ENCODE peak calls at places on chromosomes 4 and X, in eight cellular contexts. P, K, N, D, C, O, T and U are unnamed samples.

GRCh38 chr4:137700751-137701150 is 168.5 kb upstream of the PCDH18 start:
- DNase-seq in P (no peak), K (peak; percentile 13), N (no peak), D (no peak), C (peak; percentile 31), O (no peak), T (no peak), U (no peak)

GRCh38 chrX:22357621-22358020 is 84.9 kb downstream of the CBLL2 start:
- DNase-seq in P (no peak), K (peak; percentile 26), N (no peak), D (no peak), C (peak; percentile 52), O (no peak), T (no peak), U (no peak)

GRCh38 chr4:23297327-23297726 is 592.5 kb downstream of the PPARGC1A start:
- DNase-seq in P (no peak), K (no peak), N (no peak), D (no peak), C (no peak), O (no peak), T (no peak), U (no peak)

GRCh38 chrX:118286066-118286758 is 59.7 kb upstream of the WDR44 start:
- DNase-seq in P (no peak), K (peak; percentile 13), N (no peak), D (no peak), C (no peak), O (no peak), T (no peak), U (no peak)

GRCh38 chr4:7516116-7516772 is 81.5 kb upstream of the PSAPL1 start:
- DNase-seq in P (no peak), K (no peak), N (no peak), D (no peak), C (no peak), O (no peak), T (no peak), U (no peak)

GRCh38 chrX:49260221-49260985 is 4.1 kb downstream of the FOXP3 start:
- DNase-seq in P (no peak), K (no peak), N (no peak), D (no peak), C (no peak), O (no peak), T (no peak), U (no peak)

GRCh38 chr4:91256751-91257150 is 1047.0 kb upstream of the GRID2 start:
- DNase-seq in P (no peak), K (no peak), N (no peak), D (no peak), C (no peak), O (no peak), T (no peak), U (no peak)

GRCh38 chrX:39398973-39399268 is 597.7 kb downstream of the MID1IP1 start:
- DNase-seq in P (no peak), K (no peak), N (no peak), D (no peak), C (no peak), O (no peak), T (no peak), U (no peak)

GRCh38 chr4:131296192-131296591 is 1852.9 kb upstream of the PCDH10 start:
- DNase-seq in P (no peak), K (no peak), N (no peak), D (no peak), C (no peak), O (no peak), T (no peak), U (no peak)

DNA sequence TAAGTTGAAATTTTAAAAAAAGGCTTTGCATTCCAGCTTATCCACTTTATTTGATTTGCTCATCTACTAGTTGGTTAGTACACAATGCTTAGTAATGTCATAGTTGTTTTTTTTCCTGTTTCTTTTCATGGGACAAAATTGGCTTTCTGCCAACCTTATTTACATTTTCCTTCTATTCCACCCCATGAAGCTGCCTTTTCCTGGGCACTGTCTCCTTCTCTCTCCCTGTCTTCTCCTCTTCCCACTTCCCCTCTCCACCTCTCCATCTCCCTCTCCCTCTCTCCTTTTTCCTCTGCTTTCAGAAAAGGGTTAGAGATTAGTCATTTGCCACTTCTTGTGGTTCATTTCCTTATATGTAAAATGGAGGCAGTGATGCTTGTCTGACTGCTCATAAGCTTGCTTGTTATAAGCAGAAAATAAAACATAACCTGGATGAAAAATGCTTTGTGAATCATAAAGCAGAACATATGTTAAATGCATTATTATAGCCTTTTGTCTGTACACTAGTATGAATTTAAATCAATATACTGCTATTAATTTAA is 181.9 kb downstream of the CEP135 start:
- DNase-seq in P (no peak), K (peak; percentile 11), N (no peak), D (no peak), C (no peak), O (no peak), T (no peak), U (no peak)
- TF ChIP-seq CTCF in P (no peak), K (no peak), N (no peak), D (no peak), C (no peak), O (no peak), T (no peak), U (no peak)

GRCh38 chr4:147794787-147795413 is 63.0 kb downstream of the ARHGAP10 start:
- DNase-seq in P (no peak), K (no peak), N (no peak), D (no peak), C (no peak), O (no peak), T (no peak), U (no peak)

GRCh38 chr4:147793973-147794690 is 62.2 kb downstream of the ARHGAP10 start:
- DNase-seq in P (no peak), K (peak; percentile 28), N (no peak), D (no peak), C (no peak), O (no peak), T (no peak), U (no peak)

GRCh38 chr4:147791341-147791740 is 59.5 kb downstream of the ARHGAP10 start:
- DNase-seq in P (no peak), K (no peak), N (no peak), D (no peak), C (no peak), O (no peak), T (no peak), U (no peak)

GRCh38 chr4:147791870-147792269 is 60.0 kb downstream of the ARHGAP10 start:
- DNase-seq in P (no peak), K (peak; percentile 56), N (no peak), D (no peak), C (no peak), O (no peak), T (no peak), U (no peak)

GRCh38 chr4:147793569-147793968 is 61.7 kb downstream of the ARHGAP10 start:
- DNase-seq in P (no peak), K (peak; percentile 45), N (peak; percentile 62), D (no peak), C (peak; percentile 35), O (no peak), T (no peak), U (no peak)
- H3K4me3 ChIP-seq in P (no peak overlapping the region), K (no peak overlapping the region), N (peak overlapping the region; percentile 8), D (no peak overlapping the region), C (no peak overlapping the region), O (no peak overlapping the region), T (no peak overlapping the region), U (no peak overlapping the region)

DNA sequence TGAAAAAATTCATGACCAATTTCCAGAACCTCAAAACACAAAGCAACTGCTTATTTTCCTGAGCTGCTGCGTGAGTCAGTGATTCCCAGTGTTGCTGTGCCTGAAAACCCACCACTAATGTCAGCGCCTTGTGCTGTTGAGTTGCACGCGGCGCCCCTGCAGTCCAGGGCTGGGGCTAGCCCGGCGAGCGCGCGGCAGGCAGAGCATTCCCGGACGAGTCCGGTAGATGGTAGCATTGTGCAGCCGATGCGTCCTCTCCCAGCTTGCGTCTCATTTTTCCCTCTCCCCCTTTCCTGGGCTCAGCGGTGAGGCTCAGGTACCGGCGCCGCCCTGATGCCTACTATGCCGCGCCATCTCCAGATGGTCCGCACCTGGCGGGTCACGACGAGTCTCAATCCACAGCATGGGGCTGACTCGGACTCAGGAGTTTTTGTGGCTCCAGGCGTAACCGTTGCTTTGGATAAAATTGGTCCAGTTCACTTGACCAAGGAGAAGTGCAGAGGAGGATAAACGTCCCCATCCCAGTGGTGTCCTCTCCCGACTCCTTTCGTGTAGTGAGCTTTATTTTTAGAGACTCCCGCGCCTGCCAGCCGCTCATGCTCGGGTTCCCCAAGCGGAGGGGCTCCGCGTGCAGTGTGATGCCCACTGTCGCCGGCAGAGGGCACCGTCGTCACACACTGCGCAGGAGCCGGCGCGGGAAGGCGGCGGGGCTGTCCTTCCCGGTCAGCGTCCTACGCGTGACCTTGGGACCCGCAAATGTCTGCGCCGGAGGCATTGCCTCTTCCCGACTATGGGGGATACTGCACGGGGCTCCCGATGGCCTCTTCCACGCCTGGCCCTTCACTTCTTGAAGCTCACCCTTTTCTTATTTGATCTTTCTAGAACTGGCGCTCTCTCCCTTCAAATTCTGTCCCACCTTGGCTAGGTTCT is 53.6 kb upstream of the IGFBP7 start:
- DNase-seq in P (peak; percentile 80), K (peak; percentile 90), N (peak; percentile 39), D (peak; percentile 90), C (peak; percentile 83), O (peak; percentile 64), T (peak; percentile 73), U (no peak)
- TF ChIP-seq CTCF in P (peak; percentile 81), K (peak; percentile 84), N (peak; percentile 80), D (peak; percentile 80), C (peak; percentile 90), O (peak; percentile 86), T (peak; percentile 92), U (peak; percentile 97)

DNA sequence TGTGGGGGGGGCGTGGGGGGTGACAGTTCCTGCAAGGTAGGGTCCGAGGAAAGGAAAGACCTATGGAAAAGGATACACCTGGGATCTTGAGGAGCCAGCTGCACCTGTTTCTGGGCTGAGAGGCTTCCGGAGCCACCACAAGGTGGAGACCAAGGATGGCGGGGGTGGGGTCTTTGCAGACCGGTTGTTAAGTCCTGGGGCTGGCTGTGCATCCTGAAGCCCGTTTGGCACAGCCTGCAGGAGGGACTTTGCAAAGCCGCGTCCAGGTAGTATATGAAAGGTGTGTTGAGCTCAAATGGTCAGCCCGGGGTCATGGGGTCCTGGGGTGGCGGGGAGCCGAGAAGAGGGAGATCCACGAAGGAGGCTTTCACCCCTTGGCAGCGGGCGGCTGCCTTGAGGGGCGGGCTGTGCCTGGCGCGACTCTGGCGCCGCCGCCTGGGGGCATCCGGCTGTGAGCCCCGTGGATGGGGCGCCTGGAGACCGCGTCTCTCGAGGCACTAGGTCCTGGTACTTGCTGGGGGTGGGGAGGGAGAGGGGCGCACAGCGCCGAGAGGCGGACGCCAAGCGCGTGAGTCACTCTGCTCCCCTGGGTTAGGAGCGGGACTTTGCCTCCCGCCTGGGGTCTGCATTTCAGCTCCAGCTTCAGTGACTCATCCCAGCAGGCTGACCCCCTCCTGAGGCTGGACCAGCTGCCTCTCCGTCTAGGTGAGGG is 58.2 kb upstream of the DYNLT3 start:
- DNase-seq in P (no peak), K (peak; percentile 63), N (no peak), D (peak; percentile 45), C (peak; percentile 30), O (peak; percentile 41), T (no peak), U (no peak)
- H3K4me3 ChIP-seq in P (peak overlapping the region; percentile 7), K (peak overlapping the region; percentile 51), N (no peak overlapping the region), D (peak overlapping the region; percentile 23), C (peak overlapping the region; percentile 38), O (peak overlapping the region; percentile 41), T (no peak overlapping the region), U (peak overlapping the region; percentile 34)

DNA sequence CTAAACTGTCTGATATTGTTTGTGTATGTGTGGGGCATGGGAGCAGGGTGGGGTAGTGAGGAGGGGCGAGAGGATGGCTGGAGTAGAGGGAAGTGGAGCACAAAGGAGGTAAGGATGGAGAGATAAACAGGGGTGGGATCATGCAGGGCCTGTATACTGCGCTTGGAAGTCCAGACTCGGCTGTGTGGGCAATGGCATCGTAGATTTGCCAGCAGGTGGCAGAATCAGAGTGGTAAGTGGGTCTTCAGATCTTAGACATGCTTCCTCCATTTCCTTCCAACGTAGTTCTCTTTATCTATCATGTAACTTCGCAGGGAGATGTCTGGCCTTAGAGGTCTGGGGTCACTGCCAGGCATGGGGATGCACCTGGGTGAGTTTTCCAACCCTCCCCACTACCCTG is 155.5 kb downstream of the PDGFRA start:
- DNase-seq in P (no peak), K (peak; percentile 38), N (no peak), D (peak; percentile 27), C (peak; percentile 39), O (peak; percentile 23), T (peak; percentile 38), U (no peak)
- TF ChIP-seq CTCF in P (peak; percentile 14), K (peak; percentile 42), N (peak; percentile 19), D (peak; percentile 32), C (peak; percentile 44), O (peak; percentile 58), T (peak; percentile 4), U (peak; percentile 64)